ENCODE peak calls at places on chromosomes 2 and 18, in five cellular contexts. One of them, this sample, is unnamed.

GRCh38 chr2:169714699-169715098 is 18.9 kb upstream of the KLHL23 start:
- DNase-seq in neuronal stem cell: no peak
- DNase-seq in mesendoderm: no peak
- DNase-seq in H9: no peak
- DNase-seq in H1: no peak
- DNase-seq in this sample: no peak

GRCh38 chr2:226799211-226799975 is at the start of gene IRS1:
- DNase-seq in neuronal stem cell: peak; percentile 80
- DNase-seq in mesendoderm: peak; percentile 92
- DNase-seq in H1: peak; percentile 78
- DNase-seq in H9: peak; percentile 78
- DNase-seq in this sample: peak; percentile 79

GRCh38 chr2:241496904-241497877 is 11.2 kb downstream of the STK25 start:
- DNase-seq in neuronal stem cell: no peak
- DNase-seq in H9: no peak
- DNase-seq in H1: no peak
- DNase-seq in mesendoderm: no peak
- DNase-seq in this sample: no peak

GRCh38 chr2:78351208-78351607 is 674.3 kb upstream of the REG3G start:
- DNase-seq in neuronal stem cell: no peak
- DNase-seq in H9: no peak
- DNase-seq in H1: no peak
- DNase-seq in mesendoderm: peak; percentile 3
- DNase-seq in this sample: no peak

GRCh38 chr2:75287624-75288313 is 88.4 kb upstream of the TACR1 start:
- DNase-seq in H9: no peak
- DNase-seq in mesendoderm: no peak
- DNase-seq in H1: no peak
- DNase-seq in neuronal stem cell: no peak
- DNase-seq in this sample: no peak

GRCh38 chr2:147739531-147739930 is 105.3 kb upstream of the ACVR2A start:
- DNase-seq in neuronal stem cell: no peak
- DNase-seq in H1: no peak
- DNase-seq in H9: no peak
- DNase-seq in mesendoderm: peak; percentile 82
- DNase-seq in this sample: no peak

GRCh38 chr2:119252186-119253113 is 28.8 kb downstream of the STEAP3 start:
- DNase-seq in H1: no peak
- DNase-seq in mesendoderm: peak; percentile 20
- DNase-seq in H9: peak; percentile 15
- DNase-seq in neuronal stem cell: no peak
- DNase-seq in this sample: peak; percentile 97

GRCh38 chr2:235537587-235537986 is 43.7 kb downstream of the AGAP1 start:
- DNase-seq in mesendoderm: no peak
- DNase-seq in H9: no peak
- DNase-seq in H1: no peak
- DNase-seq in neuronal stem cell: no peak
- DNase-seq in this sample: no peak

GRCh38 chr2:239930378-239930777 is 94.8 kb downstream of the NDUFA10 start:
- DNase-seq in H9: peak; percentile 22
- DNase-seq in H1: no peak
- DNase-seq in neuronal stem cell: no peak
- DNase-seq in mesendoderm: no peak
- DNase-seq in this sample: no peak

GRCh38 chr2:239343946-239344856 is 56.6 kb downstream of the HDAC4 start:
- DNase-seq in H9: no peak
- DNase-seq in mesendoderm: no peak
- DNase-seq in neuronal stem cell: no peak
- DNase-seq in H1: no peak
- DNase-seq in this sample: no peak

GRCh38 chr18:48121752-48122151 is 191.3 kb upstream of the SMAD2 start:
- DNase-seq in H1: no peak
- DNase-seq in mesendoderm: no peak
- DNase-seq in neuronal stem cell: no peak
- DNase-seq in H9: no peak
- DNase-seq in this sample: no peak

GRCh38 chr18:76875390-76876330 is 53.3 kb downstream of the ZNF236 start:
- DNase-seq in mesendoderm: peak; percentile 79
- DNase-seq in H1: peak; percentile 76
- DNase-seq in neuronal stem cell: peak; percentile 56
- DNase-seq in H9: peak; percentile 65
- DNase-seq in this sample: peak; percentile 43

GRCh38 chr18:30004977-30005376 is 1037.6 kb downstream of the DSC3 start:
- DNase-seq in mesendoderm: no peak
- DNase-seq in neuronal stem cell: no peak
- DNase-seq in H9: no peak
- DNase-seq in H1: no peak
- DNase-seq in this sample: no peak

GRCh38 chr2:58708565-58708964 is 467.4 kb upstream of the FANCL start:
- DNase-seq in H9: no peak
- DNase-seq in neuronal stem cell: no peak
- DNase-seq in mesendoderm: no peak
- DNase-seq in H1: no peak
- DNase-seq in this sample: no peak
- H2BK120ac ChIP-seq in H9: no peak overlapping the region
- H2BK120ac ChIP-seq in neuronal stem cell: no peak overlapping the region
- H2BK120ac ChIP-seq in mesendoderm: no peak overlapping the region
- H2BK120ac ChIP-seq in H1: no peak overlapping the region
- H2BK120ac ChIP-seq in this sample: no peak overlapping the region

DNA sequence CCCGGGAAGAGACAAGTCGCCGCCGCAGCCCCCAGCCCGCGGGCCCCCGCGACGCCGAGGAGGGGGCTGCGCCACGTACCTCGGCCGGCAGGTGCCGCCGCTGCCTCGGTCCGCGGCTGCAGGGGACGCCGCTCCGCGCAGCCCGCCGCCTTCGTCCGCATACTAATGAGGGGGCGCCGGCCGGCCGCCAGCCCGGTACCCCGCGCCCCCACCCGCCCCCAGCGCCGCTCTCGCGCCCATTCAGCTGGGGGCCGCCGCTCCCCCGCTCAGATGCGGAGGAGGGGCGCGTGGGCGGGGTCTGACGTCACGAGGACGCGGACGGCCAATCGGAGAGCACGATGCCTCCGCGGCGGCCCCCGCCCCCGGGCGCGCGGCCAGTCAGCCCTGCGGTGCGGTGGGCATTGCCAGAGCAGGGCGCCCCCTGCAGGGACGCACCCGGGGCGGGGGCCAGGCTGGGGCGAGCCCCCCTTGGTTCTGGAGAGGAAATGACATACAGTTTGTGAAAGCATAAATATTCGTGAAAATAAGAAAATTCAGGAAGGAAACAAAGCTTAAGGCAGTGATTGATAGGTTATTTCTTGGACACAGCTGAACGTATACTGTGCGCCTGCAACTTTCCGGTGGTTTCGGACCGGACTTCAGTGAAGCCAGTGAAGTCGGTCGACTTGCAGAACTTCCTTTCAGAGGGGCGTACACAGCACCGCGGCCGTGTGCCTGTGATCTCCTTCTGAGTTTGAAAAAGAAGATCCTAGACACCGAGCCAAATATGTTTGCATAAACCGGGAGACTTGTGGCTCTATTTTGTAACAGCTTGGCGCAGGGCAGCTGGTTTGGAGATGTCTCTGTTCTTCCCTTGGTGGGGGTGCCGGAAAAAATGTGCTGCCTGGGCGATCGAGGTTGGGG is at the start of gene ST3GAL5:
- DNase-seq in neuronal stem cell: peak; percentile 87
- DNase-seq in mesendoderm: peak; percentile 88
- DNase-seq in H1: peak; percentile 94
- DNase-seq in H9: peak; percentile 89
- DNase-seq in this sample: peak; percentile 75
- H2BK15ac ChIP-seq in neuronal stem cell: peak within 1 kb of the TSS; percentile 72
- H2BK15ac ChIP-seq in mesendoderm: no peak within 1 kb of the TSS
- H2BK15ac ChIP-seq in H1: no peak within 1 kb of the TSS
- H2BK15ac ChIP-seq in H9: no peak within 1 kb of the TSS
- H2BK15ac ChIP-seq in this sample: peak within 1 kb of the TSS; percentile 6

DNA sequence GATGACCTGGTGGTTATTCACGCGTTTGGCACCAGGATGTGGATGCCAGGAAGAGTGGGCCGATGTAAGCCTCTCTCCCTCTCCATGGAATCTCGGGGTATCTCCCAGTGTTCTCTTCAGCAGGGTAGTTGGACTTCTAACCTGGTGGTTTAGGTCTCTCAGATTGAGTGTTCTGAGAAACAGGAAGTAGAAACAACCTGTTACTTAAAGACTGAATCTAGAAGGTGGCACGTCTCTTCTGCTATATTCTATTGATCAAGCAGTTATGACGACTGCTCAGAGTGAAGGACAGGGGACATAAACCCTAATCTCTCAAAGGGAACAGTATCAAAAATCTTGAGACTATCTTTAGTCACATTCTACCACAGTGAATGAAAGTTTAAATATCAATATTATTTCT is 918.7 kb upstream of the PIK3C3 start:
- DNase-seq in neuronal stem cell: no peak
- DNase-seq in H9: no peak
- DNase-seq in mesendoderm: no peak
- DNase-seq in H1: no peak
- DNase-seq in this sample: no peak
- H2BK120ac ChIP-seq in neuronal stem cell: no peak overlapping the region
- H2BK120ac ChIP-seq in H9: no peak overlapping the region
- H2BK120ac ChIP-seq in mesendoderm: no peak overlapping the region
- H2BK120ac ChIP-seq in H1: peak overlapping the region; percentile 4
- H2BK120ac ChIP-seq in this sample: no peak overlapping the region

GRCh38 chr2:24076849-24077534 is 866 bp upstream of the SF3B6 start:
- DNase-seq in mesendoderm: peak; percentile 36
- DNase-seq in H9: no peak
- DNase-seq in H1: no peak
- DNase-seq in neuronal stem cell: no peak
- DNase-seq in this sample: no peak
- H2BK15ac ChIP-seq in mesendoderm: no peak overlapping the region
- H2BK15ac ChIP-seq in H9: no peak overlapping the region
- H2BK15ac ChIP-seq in H1: no peak overlapping the region
- H2BK15ac ChIP-seq in neuronal stem cell: no peak overlapping the region
- H2BK15ac ChIP-seq in this sample: no peak overlapping the region

GRCh38 chr2:8583400-8584173 is 98.3 kb upstream of the ID2 start:
- DNase-seq in H9: peak; percentile 99
- DNase-seq in mesendoderm: peak; percentile 99
- DNase-seq in H1: peak; percentile 100
- DNase-seq in neuronal stem cell: peak; percentile 40
- DNase-seq in this sample: peak; percentile 19
- H2BK120ac ChIP-seq in H9: no peak overlapping the region
- H2BK120ac ChIP-seq in mesendoderm: no peak overlapping the region
- H2BK120ac ChIP-seq in H1: no peak overlapping the region
- H2BK120ac ChIP-seq in neuronal stem cell: no peak overlapping the region
- H2BK120ac ChIP-seq in this sample: no peak overlapping the region

DNA sequence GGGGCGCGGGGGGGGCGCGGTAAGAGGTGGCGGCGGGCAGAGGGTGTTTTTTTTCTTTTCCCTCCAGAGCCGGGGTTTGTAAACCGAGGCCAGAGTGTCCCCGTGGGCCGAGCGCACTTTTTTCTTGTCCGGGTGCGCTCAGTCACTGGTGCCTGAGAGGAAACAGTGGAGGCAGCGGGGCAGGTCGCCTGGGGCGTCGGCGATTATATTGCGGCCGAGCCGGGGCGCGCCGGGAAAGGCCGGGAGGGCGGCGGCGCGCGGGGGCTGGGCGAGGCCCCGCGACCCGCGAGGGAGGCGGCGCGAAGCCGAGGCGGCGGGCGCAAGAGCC is 284 bp downstream of the HOXD8 start:
- DNase-seq in H9: peak; percentile 35
- DNase-seq in mesendoderm: no peak
- DNase-seq in neuronal stem cell: no peak
- DNase-seq in H1: peak; percentile 57
- DNase-seq in this sample: no peak
- H2BK15ac ChIP-seq in H9: no peak overlapping the region
- H2BK15ac ChIP-seq in mesendoderm: no peak overlapping the region
- H2BK15ac ChIP-seq in neuronal stem cell: no peak overlapping the region
- H2BK15ac ChIP-seq in H1: no peak overlapping the region
- H2BK15ac ChIP-seq in this sample: no peak overlapping the region

GRCh38 chr2:69311017-69311416 is 76.0 kb downstream of the GFPT1 start:
- DNase-seq in H1: no peak
- DNase-seq in mesendoderm: no peak
- DNase-seq in neuronal stem cell: no peak
- DNase-seq in H9: no peak
- DNase-seq in this sample: peak; percentile 34

GRCh38 chr2:69310267-69310666 is 76.8 kb downstream of the GFPT1 start:
- DNase-seq in neuronal stem cell: no peak
- DNase-seq in H9: no peak
- DNase-seq in H1: no peak
- DNase-seq in mesendoderm: no peak
- DNase-seq in this sample: no peak

GRCh38 chr2:69308338-69308737 is 78.7 kb downstream of the GFPT1 start:
- DNase-seq in neuronal stem cell: no peak
- DNase-seq in H9: no peak
- DNase-seq in mesendoderm: no peak
- DNase-seq in H1: no peak
- DNase-seq in this sample: no peak

GRCh38 chr2:69307696-69308064 is 79.3 kb downstream of the GFPT1 start:
- DNase-seq in mesendoderm: no peak
- DNase-seq in H9: no peak
- DNase-seq in neuronal stem cell: no peak
- DNase-seq in H1: no peak
- DNase-seq in this sample: no peak

DNA sequence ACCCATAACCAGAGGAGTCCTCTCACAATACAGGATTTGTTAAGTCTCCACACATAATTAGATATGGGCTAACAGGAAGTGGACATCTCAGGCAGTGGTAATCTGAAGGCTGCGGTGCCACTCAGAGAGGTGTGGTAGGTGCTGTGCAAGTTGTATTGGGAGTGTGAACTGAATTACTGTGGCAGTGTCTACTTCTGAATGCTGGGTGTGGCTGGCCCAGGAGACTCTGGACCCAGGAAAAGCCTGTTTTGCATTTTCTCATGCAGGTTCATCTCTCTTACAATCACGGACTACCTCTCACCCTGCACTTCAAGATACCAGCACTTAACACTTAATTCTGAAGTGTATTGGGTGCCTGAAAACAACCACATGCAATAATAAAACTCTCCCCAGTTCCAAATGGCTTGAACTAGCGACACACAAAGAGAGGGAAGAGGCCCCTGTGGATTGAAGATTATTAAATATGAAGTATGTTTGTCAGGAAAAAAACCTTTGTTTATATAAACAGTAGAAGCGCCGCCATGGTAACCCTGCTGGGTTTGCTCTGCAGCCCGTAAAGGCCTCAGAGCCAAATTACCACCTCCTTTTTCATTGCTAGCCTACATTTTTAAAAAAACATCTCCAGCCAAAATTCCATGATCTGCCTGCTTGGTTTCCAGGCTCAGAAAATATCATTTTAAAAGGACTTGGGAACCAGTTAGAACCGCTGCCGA is 77.5 kb downstream of the GFPT1 start:
- DNase-seq in H9: no peak
- DNase-seq in H1: no peak
- DNase-seq in neuronal stem cell: no peak
- DNase-seq in mesendoderm: peak; percentile 76
- DNase-seq in this sample: peak; percentile 64
- H2BK120ac ChIP-seq in H9: no peak overlapping the region
- H2BK120ac ChIP-seq in H1: no peak overlapping the region
- H2BK120ac ChIP-seq in neuronal stem cell: no peak overlapping the region
- H2BK120ac ChIP-seq in mesendoderm: no peak overlapping the region
- H2BK120ac ChIP-seq in this sample: peak overlapping the region; percentile 63